ENCODE peak calls at places on chromosomes 6 and 20, in seven cellular contexts. U is pancreas, O is heart left ventricle, M is GM12878, C is brain microvascular endothelial cell, K is ascending aorta, D is fibroblast of lung. L is an unnamed sample.

GRCh38 chr6:25171301-25171700 is 107.9 kb upstream of the CARMIL1 start:
- DNase-seq in M (no peak), D (no peak), U (no peak), C (no peak), O (no peak), K (no peak), L (peak)

GRCh38 chr6:160041608-160042007 is 72.7 kb downstream of the IGF2R start:
- DNase-seq in C (peak), M (no peak), O (no peak), U (peak), K (no peak), D (peak), L (peak)

GRCh38 chr20:47066484-47067270 is 172.0 kb downstream of the EYA2 start:
- DNase-seq in M (no peak), O (no peak), D (peak), C (peak), U (no peak), K (no peak), L (no peak)

GRCh38 chr6:37994238-37994637 is 174.7 kb downstream of the ZFAND3 start:
- DNase-seq in O (no peak), C (peak), U (no peak), D (peak), M (no peak), K (no peak), L (no peak)

GRCh38 chr20:62066339-62066982 is 780 bp upstream of the TAF4 start:
- DNase-seq in C (no peak), M (no peak), O (peak), D (peak), K (no peak), U (peak), L (no peak)

GRCh38 chr6:36120539-36120938 is 9.8 kb upstream of the MAPK13 start:
- DNase-seq in O (no peak), C (no peak), D (no peak), U (no peak), K (no peak), M (no peak), L (no peak)

GRCh38 chr6:146887447-146888077 is 288.8 kb downstream of the ADGB start:
- DNase-seq in M (no peak), D (no peak), O (no peak), U (no peak), C (no peak), K (no peak), L (no peak)

GRCh38 chr6:97361286-97361685 is 78.3 kb upstream of the MMS22L start:
- DNase-seq in K (no peak), M (no peak), O (no peak), D (no peak), U (no peak), C (peak), L (no peak)

GRCh38 chr6:141359953-141360352 is 772.8 kb upstream of the GJE1 start:
- DNase-seq in D (peak), K (no peak), O (no peak), M (no peak), U (no peak), C (peak), L (no peak)

GRCh38 chr6:92617726-92618125 is 801.6 kb downstream of the EPHA7 start:
- DNase-seq in U (no peak), K (no peak), C (no peak), D (no peak), M (no peak), O (no peak), L (no peak)

GRCh38 chr20:62376112-62377063 is 9.3 kb upstream of the LAMA5 start:
- DNase-seq in K (no peak), C (no peak), O (peak), M (no peak), D (peak), U (no peak), L (no peak)

GRCh38 chr6:91449539-91449938 is 862.7 kb upstream of the MAP3K7 start:
- DNase-seq in D (peak), O (no peak), K (no peak), M (no peak), U (no peak), C (no peak), L (no peak)

GRCh38 chr6:134657751-134658522 is 292.0 kb downstream of the ALDH8A1 start:
- DNase-seq in C (no peak), M (no peak), D (peak), O (no peak), K (no peak), U (no peak), L (no peak)

GRCh38 chr6:53565886-53566285 is 21.0 kb upstream of the GCLC start:
- DNase-seq in K (no peak), C (no peak), D (no peak), O (no peak), M (no peak), U (no peak), L (no peak)

GRCh38 chr20:58839474-58839874 is 11.2 kb downstream of the GNAS-AS1 start:
- DNase-seq in K (no peak), C (no peak), M (no peak), O (no peak), U (no peak), D (peak), L (no peak)

GRCh38 chr20:58014628-58015315 is 213.7 kb downstream of the ANKRD60 start:
- DNase-seq in U (no peak), D (peak), O (no peak), C (no peak), M (no peak), K (no peak), L (peak)

GRCh38 chr6:129100164-129100563 is 217.2 kb downstream of the LAMA2 start:
- DNase-seq in D (no peak), K (no peak), C (no peak), U (no peak), M (no peak), O (no peak), L (no peak)
- H3K27ac ChIP-seq in D (no peak), K (no peak), C (no peak), U (no peak), M (no peak), O (no peak), L (no peak)

GRCh38 chr20:11891081-11891826 is 26.4 kb upstream of the BTBD3 start:
- DNase-seq in K (no peak), U (peak), O (peak), M (no peak), C (peak), D (peak), L (no peak)

GRCh38 chr20:11894072-11894471 is 23.6 kb upstream of the BTBD3 start:
- DNase-seq in O (no peak), K (no peak), U (no peak), C (no peak), D (no peak), M (no peak), L (no peak)

GRCh38 chr20:11901127-11901526 is 16.6 kb upstream of the BTBD3 start:
- DNase-seq in D (peak), C (peak), M (no peak), K (no peak), U (no peak), O (no peak), L (no peak)

GRCh38 chr20:11891827-11892521 is 25.7 kb upstream of the BTBD3 start:
- DNase-seq in O (no peak), K (no peak), M (peak), D (peak), C (peak), U (peak), L (no peak)

GRCh38 chr20:11895832-11896484 is 21.7 kb upstream of the BTBD3 start:
- DNase-seq in O (no peak), M (no peak), K (no peak), U (no peak), D (peak), C (no peak), L (no peak)
- H3K27ac ChIP-seq in O (peak), M (no peak), K (no peak), U (no peak), D (no peak), C (peak), L (no peak)

DNA sequence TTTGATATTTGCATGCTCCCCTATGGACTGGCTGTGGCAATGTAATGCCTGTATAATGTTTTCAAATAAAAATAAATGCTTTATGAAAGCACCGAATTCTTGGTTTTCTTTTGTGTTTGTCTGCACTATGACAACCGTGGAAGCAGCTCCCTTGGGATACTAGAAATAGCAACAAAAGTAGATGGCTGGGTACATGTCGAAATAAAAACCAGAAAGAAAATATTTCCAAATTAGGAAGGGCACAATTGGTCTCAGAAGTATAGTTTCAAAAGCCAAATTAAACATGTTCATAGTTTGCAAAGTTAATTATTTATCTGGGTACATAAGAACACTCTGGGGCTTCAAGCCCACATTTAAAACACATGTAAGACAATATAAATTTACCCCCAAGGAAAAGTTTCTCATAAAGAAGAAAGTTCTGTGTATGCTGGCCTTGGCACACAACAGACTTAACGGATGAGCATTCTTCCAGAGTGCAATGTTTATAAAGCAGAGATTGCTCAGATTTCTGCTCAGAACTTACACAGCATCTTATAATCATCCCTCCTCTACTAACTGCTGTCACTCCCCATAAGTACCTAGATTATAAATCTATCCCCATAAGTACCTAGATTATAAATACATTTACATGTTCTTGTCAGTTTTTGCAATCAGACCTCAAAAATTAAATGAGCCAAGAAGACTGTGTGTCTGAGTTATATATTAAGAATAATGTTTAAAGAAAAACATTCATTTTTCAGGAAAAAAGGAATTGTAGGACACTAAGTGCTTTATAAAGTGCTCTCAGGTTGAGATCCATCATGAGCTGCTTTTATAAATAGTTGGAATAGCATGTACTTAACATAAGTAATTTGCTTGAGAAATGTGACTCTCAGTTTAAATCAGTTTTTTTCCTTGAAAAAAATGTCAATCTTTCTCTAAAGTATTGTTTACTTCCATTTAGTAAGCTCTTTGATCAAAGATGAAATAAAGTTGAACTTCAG is 230.2 kb upstream of the PLN start:
- DNase-seq in U (no peak), M (no peak), K (no peak), D (peak), O (no peak), C (peak), L (no peak)
- H3K27ac ChIP-seq in U (no peak), M (no peak), K (peak), D (peak), O (peak), C (no peak), L (no peak)

DNA sequence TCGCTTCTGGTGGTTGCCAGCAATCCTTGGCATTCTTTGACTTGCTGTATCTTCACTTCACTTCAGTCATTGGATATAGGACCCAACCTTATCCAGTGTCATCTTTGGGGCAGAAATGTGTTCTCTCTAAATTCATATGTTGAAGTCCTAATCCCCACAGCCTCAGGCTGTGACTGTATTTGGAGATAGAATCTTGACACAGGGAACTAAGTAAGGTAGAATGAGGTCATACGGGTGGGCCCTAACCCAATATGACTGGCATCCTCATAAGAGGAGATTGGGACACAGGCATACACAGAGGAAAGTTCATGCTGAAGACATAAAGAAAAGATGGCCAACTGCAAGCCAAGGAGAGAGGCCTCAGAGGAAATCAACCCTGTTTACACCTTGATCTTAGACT is 51.9 kb upstream of the TPD52L1 start:
- DNase-seq in K (no peak), C (no peak), M (no peak), O (no peak), U (no peak), D (peak), L (no peak)
- H3K27ac ChIP-seq in K (peak), C (peak), M (no peak), O (no peak), U (no peak), D (peak), L (peak)

GRCh38 chr6:11722805-11723631 is 55.6 kb downstream of the ADTRP start:
- DNase-seq in D (no peak), O (no peak), U (no peak), C (no peak), M (no peak), K (no peak), L (no peak)
- H3K27ac ChIP-seq in D (no peak), O (no peak), U (no peak), C (no peak), M (peak), K (no peak), L (no peak)

DNA sequence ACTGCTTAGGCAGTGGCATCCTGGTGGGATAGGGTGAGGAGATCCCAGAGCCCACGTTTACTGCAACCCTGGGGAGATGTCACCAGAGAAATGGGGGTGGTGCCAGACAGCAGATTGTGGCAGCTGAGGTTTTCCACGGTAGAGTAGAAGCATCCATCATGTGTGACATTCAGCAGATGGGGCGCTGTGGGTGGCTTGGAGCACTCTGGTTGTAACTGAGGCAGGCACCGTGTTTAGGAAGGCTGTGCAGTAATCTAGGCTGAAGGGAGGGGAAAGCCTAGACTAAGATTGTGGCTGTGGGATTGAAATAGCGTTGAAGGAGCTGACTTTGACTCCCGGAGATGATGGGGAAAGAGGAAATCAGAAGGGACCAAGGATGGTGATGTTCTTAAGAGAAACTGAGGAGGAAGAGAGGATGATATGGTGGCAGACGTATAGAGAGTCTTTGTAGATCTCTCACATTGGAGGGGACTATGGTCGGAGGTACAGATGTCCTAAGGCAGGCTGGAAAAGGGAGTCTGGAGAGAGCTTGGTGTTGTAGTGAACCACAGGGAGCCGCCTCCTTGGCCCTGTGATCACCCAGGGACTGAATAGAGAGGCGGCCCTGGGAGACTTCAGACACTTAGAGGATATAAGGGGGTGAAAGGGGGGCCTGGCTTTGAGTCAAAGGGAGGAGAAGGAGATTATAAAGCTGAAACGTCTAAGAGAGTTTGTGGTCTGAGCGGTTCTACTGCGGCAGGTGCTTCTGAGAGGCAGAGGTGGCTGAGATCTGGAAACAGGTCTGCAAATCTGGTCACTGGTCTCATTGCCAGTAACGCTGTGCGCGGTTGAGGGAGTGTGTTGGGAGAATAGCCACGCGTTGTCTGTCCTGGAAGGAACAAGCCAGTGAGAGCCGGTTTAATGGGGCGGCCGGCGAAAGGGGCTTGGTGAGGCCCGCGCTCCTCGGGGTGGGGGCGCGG is 792 bp upstream of the MICA start:
- DNase-seq in K (no peak), U (peak), C (peak), O (no peak), D (peak), M (no peak), L (no peak)
- H3K27ac ChIP-seq in K (peak), U (peak), C (peak), O (peak), D (peak), M (peak), L (peak)

GRCh38 chr6:113995632-113996031 is 24.7 kb upstream of the HDAC2 start:
- DNase-seq in C (peak), U (no peak), D (peak), K (peak), M (no peak), O (no peak), L (no peak)
- H3K27ac ChIP-seq in C (peak), U (no peak), D (peak), K (peak), M (no peak), O (peak), L (peak)